ENCODE peak calls at places on chromosome 10, in five cellular contexts. One of them, this sample, is unnamed.

GRCh38 chr10:112832361-112832878 is 117.6 kb upstream of the TCF7L2 start:
- DNase-seq in foreskin keratinocyte: no peak
- DNase-seq in Peyer's patch: no peak
- DNase-seq in heart right ventricle: no peak
- DNase-seq in MM.1S: no peak
- DNase-seq in this sample: no peak

GRCh38 chr10:7532723-7533498 is 122.1 kb upstream of the SFMBT2 start:
- DNase-seq in foreskin keratinocyte: no peak
- DNase-seq in Peyer's patch: no peak
- DNase-seq in heart right ventricle: no peak
- DNase-seq in MM.1S: no peak
- DNase-seq in this sample: no peak

GRCh38 chr10:15209827-15210509 is 41.5 kb upstream of the NMT2 start:
- DNase-seq in foreskin keratinocyte: no peak
- DNase-seq in Peyer's patch: peak; percentile 72
- DNase-seq in heart right ventricle: peak; percentile 86
- DNase-seq in MM.1S: peak; percentile 82
- DNase-seq in this sample: peak; percentile 68

GRCh38 chr10:7611909-7612308 is 54.9 kb downstream of the ITIH5 start:
- DNase-seq in foreskin keratinocyte: no peak
- DNase-seq in Peyer's patch: no peak
- DNase-seq in heart right ventricle: no peak
- DNase-seq in MM.1S: no peak
- DNase-seq in this sample: no peak

GRCh38 chr10:97531401-97531985 is 32.8 kb downstream of the UBTD1 start:
- DNase-seq in foreskin keratinocyte: no peak
- DNase-seq in Peyer's patch: no peak
- DNase-seq in heart right ventricle: no peak
- DNase-seq in MM.1S: no peak
- DNase-seq in this sample: no peak

GRCh38 chr10:109114578-109114977 is 808.7 kb downstream of the XPNPEP1 start:
- DNase-seq in foreskin keratinocyte: no peak
- DNase-seq in Peyer's patch: no peak
- DNase-seq in heart right ventricle: no peak
- DNase-seq in MM.1S: no peak
- DNase-seq in this sample: no peak

GRCh38 chr10:22022257-22023051 is 18.9 kb upstream of the DNAJC1 start:
- DNase-seq in foreskin keratinocyte: no peak
- DNase-seq in Peyer's patch: no peak
- DNase-seq in heart right ventricle: peak; percentile 81
- DNase-seq in MM.1S: no peak
- DNase-seq in this sample: peak; percentile 4

GRCh38 chr10:104766341-104766740 is 125.3 kb downstream of the SORCS3 start:
- DNase-seq in foreskin keratinocyte: peak; percentile 2
- DNase-seq in Peyer's patch: no peak
- DNase-seq in heart right ventricle: no peak
- DNase-seq in MM.1S: no peak
- DNase-seq in this sample: no peak

GRCh38 chr10:53598914-53599313 is 826.3 kb upstream of the MBL2 start:
- DNase-seq in foreskin keratinocyte: peak; percentile 95
- DNase-seq in Peyer's patch: no peak
- DNase-seq in heart right ventricle: no peak
- DNase-seq in MM.1S: no peak
- DNase-seq in this sample: no peak

GRCh38 chr10:95445837-95446347 is 115.3 kb downstream of the SORBS1 start:
- DNase-seq in foreskin keratinocyte: peak; percentile 58
- DNase-seq in Peyer's patch: no peak
- DNase-seq in heart right ventricle: peak; percentile 68
- DNase-seq in MM.1S: peak; percentile 75
- DNase-seq in this sample: peak; percentile 58

GRCh38 chr10:13632407-13632806 is 45.6 kb downstream of the PRPF18 start:
- DNase-seq in foreskin keratinocyte: no peak
- DNase-seq in Peyer's patch: no peak
- DNase-seq in heart right ventricle: no peak
- DNase-seq in MM.1S: no peak
- DNase-seq in this sample: no peak

GRCh38 chr10:113087082-113088029 is 137.3 kb downstream of the TCF7L2 start:
- DNase-seq in foreskin keratinocyte: peak; percentile 67
- DNase-seq in Peyer's patch: peak; percentile 62
- DNase-seq in heart right ventricle: peak; percentile 27
- DNase-seq in MM.1S: no peak
- DNase-seq in this sample: no peak

GRCh38 chr10:61933857-61934559 is 32.5 kb downstream of the ARID5B start:
- DNase-seq in foreskin keratinocyte: no peak
- DNase-seq in Peyer's patch: no peak
- DNase-seq in heart right ventricle: no peak
- DNase-seq in MM.1S: peak; percentile 42
- DNase-seq in this sample: no peak

GRCh38 chr10:101693701-101694055 is 1.3 kb downstream of the FBXW4 start:
- DNase-seq in foreskin keratinocyte: no peak
- DNase-seq in Peyer's patch: no peak
- DNase-seq in heart right ventricle: peak; percentile 11
- DNase-seq in MM.1S: peak; percentile 36
- DNase-seq in this sample: peak; percentile 74

GRCh38 chr10:61643316-61643751 is 19.4 kb upstream of the CABCOCO1 start:
- DNase-seq in foreskin keratinocyte: no peak
- DNase-seq in Peyer's patch: no peak
- DNase-seq in heart right ventricle: no peak
- DNase-seq in MM.1S: peak; percentile 10
- DNase-seq in this sample: no peak

GRCh38 chr10:74113546-74113945 is 37.1 kb downstream of the AP3M1 start:
- DNase-seq in foreskin keratinocyte: no peak
- DNase-seq in Peyer's patch: no peak
- DNase-seq in heart right ventricle: no peak
- DNase-seq in MM.1S: no peak
- DNase-seq in this sample: no peak

GRCh38 chr10:98417481-98417959 is 2.5 kb upstream of the PYROXD2 start:
- DNase-seq in foreskin keratinocyte: no peak
- DNase-seq in Peyer's patch: no peak
- DNase-seq in heart right ventricle: no peak
- DNase-seq in MM.1S: no peak
- DNase-seq in this sample: no peak

GRCh38 chr10:53091574-53091973 is 319.0 kb upstream of the MBL2 start:
- DNase-seq in foreskin keratinocyte: no peak
- DNase-seq in Peyer's patch: no peak
- DNase-seq in heart right ventricle: no peak
- DNase-seq in MM.1S: no peak
- DNase-seq in this sample: no peak

GRCh38 chr10:29946953-29947700 is 112.3 kb downstream of the JCAD start:
- DNase-seq in foreskin keratinocyte: peak; percentile 73
- DNase-seq in Peyer's patch: no peak
- DNase-seq in heart right ventricle: peak; percentile 43
- DNase-seq in MM.1S: no peak
- DNase-seq in this sample: no peak

GRCh38 chr10:91907914-91908357 is 1.4 kb downstream of the FGFBP3 start:
- DNase-seq in foreskin keratinocyte: no peak
- DNase-seq in Peyer's patch: no peak
- DNase-seq in heart right ventricle: no peak
- DNase-seq in MM.1S: no peak
- DNase-seq in this sample: no peak

GRCh38 chr10:117004627-117005453 is at the start of gene SHTN1:
- DNase-seq in foreskin keratinocyte: peak; percentile 39
- DNase-seq in Peyer's patch: peak; percentile 92
- DNase-seq in heart right ventricle: peak; percentile 49
- DNase-seq in MM.1S: peak; percentile 63
- DNase-seq in this sample: no peak

GRCh38 chr10:63264852-63265617 is 131.9 kb downstream of the NRBF2 start:
- DNase-seq in foreskin keratinocyte: no peak
- DNase-seq in Peyer's patch: peak; percentile 58
- DNase-seq in heart right ventricle: peak; percentile 42
- DNase-seq in MM.1S: peak; percentile 51
- DNase-seq in this sample: peak; percentile 73

GRCh38 chr10:97911217-97911616 is 61.6 kb downstream of the GOLGA7B start:
- DNase-seq in foreskin keratinocyte: no peak
- DNase-seq in Peyer's patch: peak; percentile 5
- DNase-seq in heart right ventricle: no peak
- DNase-seq in MM.1S: no peak
- DNase-seq in this sample: no peak

GRCh38 chr10:109941193-109941872 is 18.0 kb upstream of the XPNPEP1 start:
- DNase-seq in foreskin keratinocyte: no peak
- DNase-seq in Peyer's patch: no peak
- DNase-seq in heart right ventricle: no peak
- DNase-seq in MM.1S: no peak
- DNase-seq in this sample: no peak

GRCh38 chr10:7006614-7007013 is 404.2 kb downstream of the SFMBT2 start:
- DNase-seq in foreskin keratinocyte: no peak
- DNase-seq in Peyer's patch: no peak
- DNase-seq in heart right ventricle: no peak
- DNase-seq in MM.1S: no peak
- DNase-seq in this sample: no peak

GRCh38 chr10:124516181-124516580 is 54.6 kb downstream of the LHPP start:
- DNase-seq in foreskin keratinocyte: no peak
- DNase-seq in Peyer's patch: peak; percentile 23
- DNase-seq in heart right ventricle: no peak
- DNase-seq in MM.1S: no peak
- DNase-seq in this sample: no peak

GRCh38 chr10:71756441-71757191 is 16.7 kb downstream of the VSIR start:
- DNase-seq in foreskin keratinocyte: no peak
- DNase-seq in Peyer's patch: no peak
- DNase-seq in heart right ventricle: no peak
- DNase-seq in MM.1S: no peak
- DNase-seq in this sample: no peak

GRCh38 chr10:1369197-1369596 is 313.0 kb downstream of the WDR37 start:
- DNase-seq in foreskin keratinocyte: no peak
- DNase-seq in Peyer's patch: no peak
- DNase-seq in heart right ventricle: no peak
- DNase-seq in MM.1S: no peak
- DNase-seq in this sample: no peak

GRCh38 chr10:122194251-122194650 is 76.8 kb upstream of the BTBD16 start:
- DNase-seq in foreskin keratinocyte: no peak
- DNase-seq in Peyer's patch: no peak
- DNase-seq in heart right ventricle: no peak
- DNase-seq in MM.1S: no peak
- DNase-seq in this sample: no peak
- H3K4me1 ChIP-seq in foreskin keratinocyte: no peaks in the 10 kb centered on the region
- H3K4me1 ChIP-seq in Peyer's patch: no peaks in the 10 kb centered on the region
- H3K4me1 ChIP-seq in heart right ventricle: peaks cover 17% of the 10 kb centered on the region
- H3K4me1 ChIP-seq in MM.1S: no peaks in the 10 kb centered on the region
- H3K4me1 ChIP-seq in this sample: no peaks in the 10 kb centered on the region

GRCh38 chr10:119306964-119307363 is 99.6 kb downstream of the GRK5 start:
- DNase-seq in foreskin keratinocyte: no peak
- DNase-seq in Peyer's patch: no peak
- DNase-seq in heart right ventricle: no peak
- DNase-seq in MM.1S: no peak
- DNase-seq in this sample: no peak

GRCh38 chr10:119310807-119311206 is 103.4 kb downstream of the GRK5 start:
- DNase-seq in foreskin keratinocyte: no peak
- DNase-seq in Peyer's patch: peak; percentile 48
- DNase-seq in heart right ventricle: no peak
- DNase-seq in MM.1S: no peak
- DNase-seq in this sample: no peak

GRCh38 chr10:119309423-119309770 is 102.0 kb downstream of the GRK5 start:
- DNase-seq in foreskin keratinocyte: no peak
- DNase-seq in Peyer's patch: no peak
- DNase-seq in heart right ventricle: no peak
- DNase-seq in MM.1S: no peak
- DNase-seq in this sample: peak; percentile 72

GRCh38 chr10:119308089-119308488 is 100.7 kb downstream of the GRK5 start:
- DNase-seq in foreskin keratinocyte: no peak
- DNase-seq in Peyer's patch: no peak
- DNase-seq in heart right ventricle: no peak
- DNase-seq in MM.1S: no peak
- DNase-seq in this sample: no peak

GRCh38 chr10:119308556-119309422 is 101.4 kb downstream of the GRK5 start:
- DNase-seq in foreskin keratinocyte: no peak
- DNase-seq in Peyer's patch: peak; percentile 37
- DNase-seq in heart right ventricle: no peak
- DNase-seq in MM.1S: no peak
- DNase-seq in this sample: no peak
- H3K4me1 ChIP-seq in foreskin keratinocyte: peaks cover 25% of the 10 kb centered on the region
- H3K4me1 ChIP-seq in Peyer's patch: peaks cover 29% of the 10 kb centered on the region
- H3K4me1 ChIP-seq in heart right ventricle: peaks cover 19% of the 10 kb centered on the region
- H3K4me1 ChIP-seq in MM.1S: peaks cover 62% of the 10 kb centered on the region
- H3K4me1 ChIP-seq in this sample: peaks cover 78% of the 10 kb centered on the region

GRCh38 chr10:11402392-11402791 is 209.1 kb downstream of the USP6NL start:
- DNase-seq in foreskin keratinocyte: no peak
- DNase-seq in Peyer's patch: no peak
- DNase-seq in heart right ventricle: no peak
- DNase-seq in MM.1S: no peak
- DNase-seq in this sample: no peak
- H3K4me1 ChIP-seq in foreskin keratinocyte: no peaks in the 10 kb centered on the region
- H3K4me1 ChIP-seq in Peyer's patch: no peaks in the 10 kb centered on the region
- H3K4me1 ChIP-seq in heart right ventricle: no peaks in the 10 kb centered on the region
- H3K4me1 ChIP-seq in MM.1S: no peaks in the 10 kb centered on the region
- H3K4me1 ChIP-seq in this sample: peaks cover 7% of the 10 kb centered on the region

DNA sequence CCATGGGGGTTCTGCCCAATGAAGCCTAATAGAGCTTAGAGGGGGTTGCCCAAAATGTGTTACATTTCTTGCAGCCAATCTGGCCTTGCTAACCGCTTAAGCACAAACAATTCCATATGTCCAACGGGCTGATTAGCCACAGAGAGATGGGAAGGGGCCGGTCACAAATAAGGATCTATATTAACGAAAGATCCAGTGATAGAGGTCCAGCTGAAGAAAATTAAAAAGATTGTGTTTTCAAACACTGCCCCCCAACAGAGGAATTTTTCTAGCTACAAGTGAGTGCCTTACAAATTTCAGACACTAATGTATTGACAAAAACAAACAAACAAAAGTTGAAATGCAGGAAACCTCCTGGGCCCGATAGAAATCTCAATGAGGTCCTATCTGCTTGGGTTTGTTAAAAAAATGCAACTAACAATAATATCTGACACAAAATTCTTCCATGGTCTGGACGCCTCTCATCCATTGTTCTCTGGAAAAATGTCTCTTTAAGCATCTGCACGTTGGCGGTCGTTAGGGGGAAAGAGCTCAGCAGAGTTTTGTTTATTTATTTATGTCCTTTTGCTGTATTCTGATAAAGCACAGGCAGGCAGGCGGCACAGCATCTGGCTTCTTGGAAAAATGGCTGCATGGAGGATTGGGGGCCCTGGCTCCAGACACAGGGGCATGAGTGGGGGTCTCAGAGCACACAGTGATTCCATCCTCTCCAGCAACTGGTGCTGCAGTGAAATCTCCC is 402.0 kb downstream of the RPS24 start:
- DNase-seq in foreskin keratinocyte: no peak
- DNase-seq in Peyer's patch: no peak
- DNase-seq in heart right ventricle: no peak
- DNase-seq in MM.1S: no peak
- DNase-seq in this sample: no peak
- H3K4me1 ChIP-seq in foreskin keratinocyte: no peaks in the 10 kb centered on the region
- H3K4me1 ChIP-seq in Peyer's patch: no peaks in the 10 kb centered on the region
- H3K4me1 ChIP-seq in heart right ventricle: peaks cover 11% of the 10 kb centered on the region
- H3K4me1 ChIP-seq in MM.1S: peaks cover 7% of the 10 kb centered on the region
- H3K4me1 ChIP-seq in this sample: peaks cover 7% of the 10 kb centered on the region

This sample was measured in OCI-LY7.